ENCODE peak calls at places on chromosome 6, in five cellular contexts. Z, R, Q, S and N are unnamed samples.

GRCh38 chr6:88166901-88167624 is 916 bp upstream of the CNR1 start:
- DNase-seq in Z (no peak), R (no peak), Q (no peak), S (peak; percentile 39), N (peak; percentile 39)

GRCh38 chr6:43779864-43780260 is 9.9 kb downstream of the VEGFA start:
- DNase-seq in Z (no peak), R (no peak), Q (no peak), S (no peak), N (no peak)

GRCh38 chr6:147167576-147168461 is 36.4 kb upstream of the STXBP5 start:
- DNase-seq in Z (no peak), R (no peak), Q (no peak), S (no peak), N (no peak)

GRCh38 chr6:105620878-105621277 is 218.0 kb upstream of the PREP start:
- DNase-seq in Z (no peak), R (no peak), Q (no peak), S (no peak), N (no peak)

GRCh38 chr6:150334790-150335783 is 33.7 kb upstream of the IYD start:
- DNase-seq in Z (peak; percentile 72), R (peak; percentile 8), Q (no peak), S (peak; percentile 62), N (peak; percentile 65)

GRCh38 chr6:70874181-70874913 is 82.5 kb downstream of the B3GAT2 start:
- DNase-seq in Z (no peak), R (no peak), Q (no peak), S (no peak), N (no peak)

GRCh38 chr6:133697666-133698065 is 191.2 kb upstream of the TCF21 start:
- DNase-seq in Z (no peak), R (no peak), Q (no peak), S (no peak), N (no peak)

GRCh38 chr6:113529191-113529590 is 328.0 kb upstream of the MARCKS start:
- DNase-seq in Z (no peak), R (no peak), Q (no peak), S (no peak), N (no peak)